ENCODE peak calls at places on chromosomes 2 and 18, in ten cellular contexts. O is nephron progenitor cell; N is GM06990; Y is fibroblast of lung; L is stimulated activated CD8-positive, alpha-beta memory T cell treated with anti-CD3 and anti-CD28 coated beads, Interleukin-4, amount 100 ng/mL, for 24 hours; M is fibroblast of the aortic adventitia; T is pons; U is pancreas; G is pulmonary artery endothelial cell; J is astrocyte of the hippocampus. K is an unnamed sample.

GRCh38 chr2:74499269-74499939 is at the start of gene LBX2:
- DNase-seq in O (peak), N (no peak), Y (no peak), L (no peak), M (no peak), T (no peak), U (no peak), G (no peak), J (peak), K (no peak)

GRCh38 chr2:219003267-219003634 is 10.0 kb upstream of the CRYBA2 start:
- DNase-seq in O (no peak), N (no peak), Y (no peak), L (no peak), M (no peak), T (no peak), U (no peak), G (no peak), J (no peak), K (no peak)

GRCh38 chr2:102615620-102616436 is 3.5 kb upstream of the SLC9A2 start:
- DNase-seq in O (peak), N (no peak), Y (peak), L (peak), M (peak), T (peak), U (peak), G (peak), J (peak), K (no peak)

GRCh38 chr2:218833023-218833609 is 1.5 kb upstream of the PRKAG3 start:
- DNase-seq in O (no peak), N (no peak), Y (no peak), L (no peak), M (no peak), T (no peak), U (no peak), G (no peak), J (no peak), K (no peak)

GRCh38 chr2:26709323-26710110 is 17.0 kb downstream of the KCNK3 start:
- DNase-seq in O (peak), N (no peak), Y (no peak), L (no peak), M (no peak), T (no peak), U (no peak), G (no peak), J (no peak), K (no peak)

GRCh38 chr18:3579701-3580100 is 129.7 kb downstream of the TGIF1 start:
- DNase-seq in O (no peak), N (no peak), Y (peak), L (no peak), M (peak), T (no peak), U (no peak), G (peak), J (peak), K (no peak)

GRCh38 chr2:71337776-71338175 is 6.2 kb downstream of the ZNF638 start:
- DNase-seq in O (no peak), N (no peak), Y (no peak), L (no peak), M (peak), T (no peak), U (no peak), G (no peak), J (no peak), K (no peak)

GRCh38 chr2:127348421-127349000 is 39.3 kb downstream of the MAP3K2 start:
- DNase-seq in O (no peak), N (no peak), Y (no peak), L (no peak), M (peak), T (no peak), U (no peak), G (no peak), J (no peak), K (no peak)

GRCh38 chr2:189467593-189467992 is 26.3 kb downstream of the WDR75 start:
- DNase-seq in O (no peak), N (no peak), Y (no peak), L (no peak), M (no peak), T (no peak), U (no peak), G (no peak), J (no peak), K (no peak)

GRCh38 chr2:38581193-38582147 is 21.3 kb downstream of the HNRNPLL start:
- DNase-seq in O (peak), N (peak), Y (peak), L (no peak), M (peak), T (peak), U (peak), G (peak), J (peak), K (no peak)

GRCh38 chr2:191845876-191846786 is 757 bp downstream of the CAVIN2 start:
- DNase-seq in O (no peak), N (peak), Y (no peak), L (no peak), M (no peak), T (no peak), U (no peak), G (no peak), J (no peak), K (no peak)

GRCh38 chr18:7662866-7663265 is 95.8 kb downstream of the PTPRM start:
- DNase-seq in O (no peak), N (no peak), Y (no peak), L (no peak), M (no peak), T (no peak), U (no peak), G (no peak), J (no peak), K (no peak)

GRCh38 chr2:159501743-159502142 is 114.6 kb downstream of the BAZ2B start:
- DNase-seq in O (no peak), N (no peak), Y (no peak), L (no peak), M (no peak), T (no peak), U (no peak), G (no peak), J (no peak), K (no peak)

GRCh38 chr2:46286715-46287114 is 10.5 kb upstream of the EPAS1 start:
- DNase-seq in O (no peak), N (no peak), Y (no peak), L (no peak), M (no peak), T (no peak), U (peak), G (no peak), J (no peak), K (no peak)

GRCh38 chr2:207163053-207163814 is 2.5 kb downstream of the KLF7 start:
- DNase-seq in O (no peak), N (no peak), Y (peak), L (no peak), M (peak), T (peak), U (peak), G (peak), J (peak), K (peak)

GRCh38 chr18:30971338-30971956 is 71.1 kb downstream of the DSC3 start:
- DNase-seq in O (peak), N (peak), Y (peak), L (no peak), M (peak), T (peak), U (no peak), G (no peak), J (peak), K (no peak)

GRCh38 chr18:8742382-8743361 is 37.3 kb downstream of the MTCL1 start:
- DNase-seq in O (no peak), N (no peak), Y (no peak), L (no peak), M (no peak), T (no peak), U (no peak), G (no peak), J (no peak), K (no peak)

GRCh38 chr2:135744761-135745314 is 3.2 kb downstream of the UBXN4 start:
- DNase-seq in O (no peak), N (no peak), Y (peak), L (no peak), M (no peak), T (peak), U (no peak), G (no peak), J (peak), K (no peak)

GRCh38 chr18:28177828-28178635 is 1.1 kb upstream of the CDH2 start:
- DNase-seq in O (peak), N (no peak), Y (peak), L (no peak), M (peak), T (peak), U (no peak), G (no peak), J (peak), K (no peak)

GRCh38 chr18:40976050-40976449 is 979.0 kb upstream of the PIK3C3 start:
- DNase-seq in O (no peak), N (no peak), Y (no peak), L (no peak), M (no peak), T (no peak), U (no peak), G (no peak), J (no peak), K (no peak)

GRCh38 chr18:7924616-7925015 is 357.5 kb downstream of the PTPRM start:
- DNase-seq in O (no peak), N (no peak), Y (no peak), L (no peak), M (no peak), T (no peak), U (no peak), G (no peak), J (no peak), K (no peak)

GRCh38 chr2:74702001-74702715 is 48.1 kb downstream of the SEMA4F start:
- DNase-seq in O (no peak), N (no peak), Y (no peak), L (no peak), M (no peak), T (no peak), U (no peak), G (no peak), J (no peak), K (no peak)

GRCh38 chr18:48727685-48728084 is 188.9 kb downstream of the CTIF start:
- DNase-seq in O (no peak), N (no peak), Y (no peak), L (no peak), M (peak), T (no peak), U (no peak), G (no peak), J (no peak), K (no peak)

GRCh38 chr2:231672617-231673347 is 35.5 kb upstream of the PTMA start:
- DNase-seq in O (peak), N (peak), Y (peak), L (no peak), M (no peak), T (no peak), U (no peak), G (no peak), J (peak), K (no peak)

GRCh38 chr2:142813830-142814829 is 63.3 kb upstream of the KYNU start:
- DNase-seq in O (no peak), N (no peak), Y (no peak), L (no peak), M (no peak), T (no peak), U (no peak), G (no peak), J (no peak), K (no peak)

GRCh38 chr18:49022311-49023280 is 71.8 kb upstream of the SMAD7 start:
- DNase-seq in O (no peak), N (no peak), Y (no peak), L (no peak), M (no peak), T (no peak), U (no peak), G (no peak), J (no peak), K (no peak)

GRCh38 chr2:99754215-99754614 is 264.4 kb upstream of the REV1 start:
- DNase-seq in O (no peak), N (no peak), Y (peak), L (no peak), M (peak), T (no peak), U (no peak), G (no peak), J (peak), K (no peak)

GRCh38 chr2:109379507-109379906 is 234.3 kb downstream of the SEPTIN10 start:
- DNase-seq in O (no peak), N (no peak), Y (no peak), L (no peak), M (no peak), T (no peak), U (no peak), G (no peak), J (no peak), K (no peak)

GRCh38 chr18:21383031-21383430 is 141.0 kb downstream of the GREB1L start:
- DNase-seq in O (no peak), N (no peak), Y (no peak), L (no peak), M (no peak), T (no peak), U (no peak), G (no peak), J (no peak), K (no peak)

GRCh38 chr2:105879106-105879797 is 134.5 kb downstream of the NCK2 start:
- DNase-seq in O (no peak), N (no peak), Y (no peak), L (no peak), M (no peak), T (no peak), U (no peak), G (no peak), J (no peak), K (no peak)

GRCh38 chr2:158715352-158715751 is 79.8 kb upstream of the DAPL1 start:
- DNase-seq in O (no peak), N (no peak), Y (no peak), L (no peak), M (no peak), T (no peak), U (no peak), G (no peak), J (no peak), K (no peak)